ENCODE peak calls at places on chromosomes 3 and 15, in ten cellular contexts. One of them, this sample, is unnamed.

GRCh38 chr3:9398715-9399708 is 1.6 kb downstream of the SETD5 start:
- DNase-seq in uterus: no peak
- DNase-seq in HL-60: no peak
- DNase-seq in upper lobe of right lung: no peak
- DNase-seq in OCI-LY7: peak
- DNase-seq in PC-3: peak
- DNase-seq in heart left ventricle: no peak
- DNase-seq in AG04450: no peak
- DNase-seq in A549: peak
- DNase-seq in Panc1: no peak
- DNase-seq in this sample: no peak

GRCh38 chr3:27507111-27507510 is 22.9 kb upstream of the SLC4A7 start:
- DNase-seq in uterus: no peak
- DNase-seq in heart left ventricle: no peak
- DNase-seq in upper lobe of right lung: no peak
- DNase-seq in OCI-LY7: no peak
- DNase-seq in PC-3: no peak
- DNase-seq in Panc1: no peak
- DNase-seq in A549: no peak
- DNase-seq in AG04450: no peak
- DNase-seq in HL-60: no peak
- DNase-seq in this sample: no peak

GRCh38 chr15:62886431-62887071 is 156.0 kb upstream of the TPM1 start:
- DNase-seq in Panc1: no peak
- DNase-seq in AG04450: no peak
- DNase-seq in heart left ventricle: no peak
- DNase-seq in PC-3: no peak
- DNase-seq in uterus: no peak
- DNase-seq in A549: peak
- DNase-seq in OCI-LY7: no peak
- DNase-seq in upper lobe of right lung: no peak
- DNase-seq in HL-60: no peak
- DNase-seq in this sample: no peak

GRCh38 chr3:181581651-181582050 is 130.1 kb upstream of the SOX2 start:
- DNase-seq in PC-3: no peak
- DNase-seq in heart left ventricle: no peak
- DNase-seq in upper lobe of right lung: no peak
- DNase-seq in AG04450: no peak
- DNase-seq in OCI-LY7: no peak
- DNase-seq in Panc1: no peak
- DNase-seq in HL-60: no peak
- DNase-seq in uterus: no peak
- DNase-seq in A549: no peak
- DNase-seq in this sample: no peak

GRCh38 chr15:97566957-97567356 is 393.5 kb upstream of the ARRDC4 start:
- DNase-seq in Panc1: no peak
- DNase-seq in A549: no peak
- DNase-seq in upper lobe of right lung: no peak
- DNase-seq in HL-60: no peak
- DNase-seq in PC-3: no peak
- DNase-seq in AG04450: no peak
- DNase-seq in OCI-LY7: no peak
- DNase-seq in heart left ventricle: no peak
- DNase-seq in uterus: no peak
- DNase-seq in this sample: no peak

GRCh38 chr15:29638781-29639180 is 183.5 kb downstream of the TJP1 start:
- DNase-seq in A549: no peak
- DNase-seq in AG04450: no peak
- DNase-seq in upper lobe of right lung: no peak
- DNase-seq in PC-3: peak
- DNase-seq in Panc1: no peak
- DNase-seq in uterus: no peak
- DNase-seq in heart left ventricle: no peak
- DNase-seq in OCI-LY7: no peak
- DNase-seq in HL-60: no peak
- DNase-seq in this sample: no peak

GRCh38 chr15:98858610-98859023 is 149.0 kb downstream of the PGPEP1L start:
- DNase-seq in AG04450: no peak
- DNase-seq in Panc1: no peak
- DNase-seq in heart left ventricle: no peak
- DNase-seq in A549: peak
- DNase-seq in HL-60: no peak
- DNase-seq in upper lobe of right lung: no peak
- DNase-seq in OCI-LY7: no peak
- DNase-seq in PC-3: no peak
- DNase-seq in uterus: no peak
- DNase-seq in this sample: no peak

GRCh38 chr3:114093596-114093995 is 37.1 kb downstream of the QTRT2 start:
- DNase-seq in HL-60: peak
- DNase-seq in upper lobe of right lung: no peak
- DNase-seq in AG04450: peak
- DNase-seq in OCI-LY7: no peak
- DNase-seq in PC-3: peak
- DNase-seq in heart left ventricle: peak
- DNase-seq in A549: peak
- DNase-seq in uterus: peak
- DNase-seq in Panc1: no peak
- DNase-seq in this sample: no peak

GRCh38 chr3:58627941-58628340 is 38.6 kb downstream of the FAM3D start:
- DNase-seq in A549: no peak
- DNase-seq in uterus: no peak
- DNase-seq in HL-60: no peak
- DNase-seq in Panc1: no peak
- DNase-seq in AG04450: no peak
- DNase-seq in OCI-LY7: no peak
- DNase-seq in heart left ventricle: no peak
- DNase-seq in PC-3: no peak
- DNase-seq in upper lobe of right lung: no peak
- DNase-seq in this sample: no peak

GRCh38 chr3:170579646-170580045 is 6.2 kb downstream of the SLC7A14 start:
- DNase-seq in PC-3: no peak
- DNase-seq in uterus: no peak
- DNase-seq in HL-60: no peak
- DNase-seq in heart left ventricle: no peak
- DNase-seq in OCI-LY7: no peak
- DNase-seq in upper lobe of right lung: no peak
- DNase-seq in Panc1: no peak
- DNase-seq in A549: no peak
- DNase-seq in AG04450: no peak
- DNase-seq in this sample: no peak

GRCh38 chr15:58521293-58521991 is 89.7 kb downstream of the LIPC start:
- DNase-seq in AG04450: peak
- DNase-seq in Panc1: no peak
- DNase-seq in A549: peak
- DNase-seq in heart left ventricle: peak
- DNase-seq in upper lobe of right lung: peak
- DNase-seq in HL-60: peak
- DNase-seq in OCI-LY7: no peak
- DNase-seq in uterus: peak
- DNase-seq in PC-3: peak
- DNase-seq in this sample: no peak

GRCh38 chr15:30921781-30922371 is 18.2 kb downstream of the FAN1 start:
- DNase-seq in HL-60: no peak
- DNase-seq in upper lobe of right lung: no peak
- DNase-seq in heart left ventricle: peak
- DNase-seq in AG04450: no peak
- DNase-seq in A549: no peak
- DNase-seq in OCI-LY7: no peak
- DNase-seq in PC-3: no peak
- DNase-seq in uterus: no peak
- DNase-seq in Panc1: no peak
- DNase-seq in this sample: no peak

DNA sequence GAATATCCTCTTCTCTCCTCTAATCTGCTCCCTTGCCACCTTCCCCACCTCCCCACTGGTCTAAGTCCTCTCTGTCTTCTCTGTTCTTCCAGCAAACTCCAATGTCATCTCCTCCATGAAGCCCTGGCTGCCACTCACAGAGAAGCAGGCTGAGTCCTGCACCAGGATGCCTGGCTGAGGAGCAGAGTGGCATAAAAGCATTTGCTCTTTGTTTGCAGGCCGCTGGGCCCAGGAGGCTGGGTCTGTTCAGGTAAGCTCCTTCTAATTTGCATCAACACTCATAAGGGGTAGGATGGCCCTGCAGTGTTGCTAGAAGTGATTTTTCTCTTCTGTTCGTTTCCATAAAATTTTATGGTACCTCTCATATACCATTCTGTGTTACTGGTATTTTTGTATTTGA is 43.2 kb upstream of the KLHL25 start:
- DNase-seq in heart left ventricle: no peak
- DNase-seq in PC-3: no peak
- DNase-seq in OCI-LY7: no peak
- DNase-seq in upper lobe of right lung: no peak
- DNase-seq in HL-60: no peak
- DNase-seq in uterus: no peak
- DNase-seq in A549: no peak
- DNase-seq in Panc1: no peak
- DNase-seq in AG04450: no peak
- DNase-seq in this sample: no peak
- H3K27ac ChIP-seq in heart left ventricle: no peak
- H3K27ac ChIP-seq in PC-3: no peak
- H3K27ac ChIP-seq in OCI-LY7: no peak
- H3K27ac ChIP-seq in upper lobe of right lung: no peak
- H3K27ac ChIP-seq in HL-60: no peak
- H3K27ac ChIP-seq in uterus: no peak
- H3K27ac ChIP-seq in A549: peak
- H3K27ac ChIP-seq in Panc1: no peak
- H3K27ac ChIP-seq in AG04450: no peak
- H3K27ac ChIP-seq in this sample: no peak

DNA sequence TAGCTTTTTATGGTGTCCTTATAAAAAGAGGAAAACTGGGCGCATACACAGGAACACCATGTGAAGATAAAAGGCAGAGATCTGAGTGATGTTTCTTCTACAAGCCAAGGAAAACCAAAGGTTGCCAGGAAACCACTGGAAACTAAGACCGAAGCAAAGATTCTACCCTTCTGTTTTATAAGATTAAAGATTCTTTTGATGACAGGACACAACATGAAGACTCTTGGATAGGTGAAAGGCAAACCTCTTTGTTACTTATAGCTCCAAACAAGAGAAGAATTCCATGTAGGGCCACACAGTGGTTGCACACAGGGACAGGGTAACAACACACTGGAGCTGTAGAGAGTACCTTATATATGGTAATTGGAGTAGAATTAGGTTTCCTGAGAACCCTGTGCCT is at the start of gene CD200R1L:
- DNase-seq in HL-60: no peak
- DNase-seq in Panc1: no peak
- DNase-seq in uterus: no peak
- DNase-seq in PC-3: no peak
- DNase-seq in heart left ventricle: no peak
- DNase-seq in OCI-LY7: no peak
- DNase-seq in upper lobe of right lung: no peak
- DNase-seq in A549: no peak
- DNase-seq in AG04450: no peak
- DNase-seq in this sample: no peak
- TF ChIP-seq CTCF in HL-60: no peak
- TF ChIP-seq CTCF in Panc1: no peak
- TF ChIP-seq CTCF in uterus: no peak
- TF ChIP-seq CTCF in PC-3: no peak
- TF ChIP-seq CTCF in heart left ventricle: no peak
- TF ChIP-seq CTCF in OCI-LY7: no peak
- TF ChIP-seq CTCF in upper lobe of right lung: no peak
- TF ChIP-seq CTCF in A549: no peak
- TF ChIP-seq CTCF in AG04450: no peak
- TF ChIP-seq CTCF in this sample: no peak

DNA sequence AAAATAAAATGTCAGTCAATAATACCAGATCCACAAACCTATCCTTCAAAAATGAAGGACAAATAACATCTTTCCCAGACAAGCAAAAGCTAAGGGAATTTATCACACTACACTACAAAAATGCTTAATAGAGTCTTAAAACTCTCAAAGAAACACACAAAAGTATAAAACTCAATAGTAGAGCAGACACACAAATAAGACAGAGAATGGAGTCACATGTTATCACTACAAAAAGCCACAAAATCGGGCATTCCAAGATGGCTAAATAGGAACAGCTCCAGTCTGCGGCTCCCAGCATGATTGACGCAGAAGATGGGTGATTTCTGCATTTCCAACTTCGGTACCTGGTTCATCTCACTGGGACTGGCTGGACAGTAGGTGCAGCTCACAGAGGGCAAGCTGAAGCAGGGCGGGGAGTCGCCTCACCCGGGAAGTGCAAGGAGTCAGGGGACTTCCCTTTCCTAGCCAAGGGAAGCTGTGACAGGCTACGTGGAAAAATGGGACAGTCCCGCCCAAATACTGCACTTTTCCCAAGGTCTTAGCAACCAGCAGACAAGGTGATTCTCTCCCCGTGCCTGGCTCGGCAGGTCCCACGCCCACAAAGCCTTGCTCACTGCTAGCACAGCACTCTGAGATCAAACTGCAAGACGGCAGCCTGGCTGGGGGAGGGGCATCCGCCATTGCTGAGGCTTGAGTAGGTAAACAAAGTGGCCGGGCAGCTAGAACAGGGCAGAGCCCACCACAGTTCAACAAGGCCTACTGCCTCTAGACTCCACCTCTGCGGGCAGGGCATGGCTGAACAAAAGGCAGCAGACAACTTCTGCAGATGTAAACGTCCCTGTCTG is 46.3 kb downstream of the SENP7 start:
- DNase-seq in OCI-LY7: no peak
- DNase-seq in PC-3: no peak
- DNase-seq in upper lobe of right lung: no peak
- DNase-seq in uterus: no peak
- DNase-seq in A549: peak
- DNase-seq in AG04450: no peak
- DNase-seq in Panc1: no peak
- DNase-seq in HL-60: no peak
- DNase-seq in heart left ventricle: no peak
- DNase-seq in this sample: no peak
- H3K27ac ChIP-seq in OCI-LY7: no peak
- H3K27ac ChIP-seq in PC-3: no peak
- H3K27ac ChIP-seq in upper lobe of right lung: no peak
- H3K27ac ChIP-seq in uterus: no peak
- H3K27ac ChIP-seq in A549: peak
- H3K27ac ChIP-seq in AG04450: no peak
- H3K27ac ChIP-seq in Panc1: peak
- H3K27ac ChIP-seq in HL-60: no peak
- H3K27ac ChIP-seq in heart left ventricle: no peak
- H3K27ac ChIP-seq in this sample: no peak

DNA sequence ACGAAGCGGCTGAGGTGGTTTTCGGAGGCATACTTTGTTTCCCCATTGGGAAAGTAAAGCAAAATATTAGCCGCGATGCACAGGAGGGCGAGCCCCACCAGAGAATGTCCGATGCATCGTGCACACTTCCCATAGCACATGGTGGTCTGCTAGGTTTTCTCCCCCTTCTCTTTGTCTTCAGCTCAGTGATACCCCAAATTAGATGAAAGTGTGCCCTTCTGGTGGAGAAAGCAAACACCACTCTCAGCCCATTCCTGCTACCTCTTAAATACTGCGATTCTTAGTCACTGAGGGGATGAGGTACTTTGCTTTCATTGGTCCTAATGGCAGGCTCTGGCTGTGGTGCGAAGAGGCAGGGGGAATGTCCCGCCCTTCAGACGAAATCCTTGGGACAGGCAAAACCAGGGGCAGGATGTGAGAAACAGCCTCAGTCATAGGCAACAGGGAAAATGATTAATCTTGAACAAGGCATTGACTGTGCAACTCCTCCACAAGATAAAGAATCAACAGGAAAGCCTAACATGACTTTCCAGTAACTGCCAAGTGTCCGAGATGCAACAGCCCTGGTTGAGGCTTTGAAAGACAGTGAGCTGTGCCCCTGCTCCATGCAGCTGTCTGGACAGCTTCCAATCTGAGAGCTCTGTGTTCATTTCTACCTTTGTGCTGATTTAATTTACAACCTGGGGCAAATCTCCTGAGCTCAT is at the start of gene TM4SF1:
- DNase-seq in OCI-LY7: no peak
- DNase-seq in upper lobe of right lung: peak
- DNase-seq in uterus: peak
- DNase-seq in AG04450: peak
- DNase-seq in PC-3: peak
- DNase-seq in heart left ventricle: peak
- DNase-seq in Panc1: peak
- DNase-seq in A549: peak
- DNase-seq in HL-60: no peak
- DNase-seq in this sample: peak
- TF ChIP-seq CTCF in OCI-LY7: no peak
- TF ChIP-seq CTCF in upper lobe of right lung: no peak
- TF ChIP-seq CTCF in uterus: no peak
- TF ChIP-seq CTCF in AG04450: no peak
- TF ChIP-seq CTCF in PC-3: no peak
- TF ChIP-seq CTCF in heart left ventricle: no peak
- TF ChIP-seq CTCF in Panc1: no peak
- TF ChIP-seq CTCF in A549: no peak
- TF ChIP-seq CTCF in HL-60: no peak
- TF ChIP-seq CTCF in this sample: no peak